ENCODE peak calls at places on chromosomes 1 and 21, in four cellular contexts. One of them, this sample, is unnamed.
A peak's percentile ranks its signal among the peaks of the same experiment; 100 is the strongest.

GRCh38 chr1:202283379-202283844 is 58.3 kb downstream of the UBE2T start:
- DNase-seq in breast epithelium: peak; percentile 63
- DNase-seq in K562: no peak
- DNase-seq in A549: peak; percentile 28
- DNase-seq in this sample: no peak

GRCh38 chr1:228960705-228961104 is 225.4 kb downstream of the RHOU start:
- DNase-seq in breast epithelium: no peak
- DNase-seq in K562: no peak
- DNase-seq in A549: no peak
- DNase-seq in this sample: no peak

GRCh38 chr1:183323849-183324683 is 94.1 kb downstream of the NMNAT2 start:
- DNase-seq in breast epithelium: no peak
- DNase-seq in K562: no peak
- DNase-seq in A549: no peak
- DNase-seq in this sample: no peak

GRCh38 chr1:202018476-202019234 is 8.3 kb downstream of the ELF3 start:
- DNase-seq in breast epithelium: peak; percentile 88
- DNase-seq in K562: peak; percentile 92
- DNase-seq in A549: peak; percentile 81
- DNase-seq in this sample: no peak

GRCh38 chr1:111834956-111835355 is 79.3 kb downstream of the DDX20 start:
- DNase-seq in breast epithelium: no peak
- DNase-seq in K562: no peak
- DNase-seq in A549: no peak
- DNase-seq in this sample: no peak

GRCh38 chr1:5975133-5975880 is 16.9 kb downstream of the NPHP4 start:
- DNase-seq in breast epithelium: no peak
- DNase-seq in K562: peak; percentile 29
- DNase-seq in A549: no peak
- DNase-seq in this sample: peak; percentile 56

GRCh38 chr1:227885648-227886502 is 61.9 kb downstream of the WNT9A start:
- DNase-seq in breast epithelium: no peak
- DNase-seq in K562: peak; percentile 57
- DNase-seq in A549: peak; percentile 60
- DNase-seq in this sample: no peak

GRCh38 chr1:11238311-11238710 is 24.0 kb downstream of the MTOR start:
- DNase-seq in breast epithelium: no peak
- DNase-seq in K562: no peak
- DNase-seq in A549: no peak
- DNase-seq in this sample: no peak

GRCh38 chr1:55828031-55828430 is 612.9 kb upstream of the USP24 start:
- DNase-seq in breast epithelium: no peak
- DNase-seq in K562: no peak
- DNase-seq in A549: no peak
- DNase-seq in this sample: no peak

GRCh38 chr1:192581131-192581927 is 5.8 kb downstream of the RGS1 start:
- DNase-seq in breast epithelium: no peak
- DNase-seq in K562: no peak
- DNase-seq in A549: no peak
- DNase-seq in this sample: no peak

GRCh38 chr1:54409156-54410142 is 3.3 kb upstream of the SSBP3 start:
- DNase-seq in breast epithelium: no peak
- DNase-seq in K562: peak; percentile 87
- DNase-seq in A549: no peak
- DNase-seq in this sample: no peak

GRCh38 chr21:41369915-41370839 is 8.3 kb downstream of the MX2 start:
- DNase-seq in breast epithelium: no peak
- DNase-seq in K562: no peak
- DNase-seq in A549: no peak
- DNase-seq in this sample: no peak

GRCh38 chr1:174982971-174983689 is 16.6 kb upstream of the CACYBP start:
- DNase-seq in breast epithelium: no peak
- DNase-seq in K562: peak; percentile 74
- DNase-seq in A549: peak; percentile 10
- DNase-seq in this sample: no peak

GRCh38 chr1:201269900-201270410 is 13.4 kb upstream of the PKP1 start:
- DNase-seq in breast epithelium: no peak
- DNase-seq in K562: no peak
- DNase-seq in A549: no peak
- DNase-seq in this sample: no peak

GRCh38 chr1:12433323-12434053 is 184.5 kb downstream of the DHRS3 start:
- DNase-seq in breast epithelium: no peak
- DNase-seq in K562: peak; percentile 84
- DNase-seq in A549: no peak
- DNase-seq in this sample: peak; percentile 41

GRCh38 chr1:7302873-7303272 is 468.2 kb upstream of the VAMP3 start:
- DNase-seq in breast epithelium: no peak
- DNase-seq in K562: no peak
- DNase-seq in A549: peak; percentile 41
- DNase-seq in this sample: no peak
- TF ChIP-seq CTCF in breast epithelium: no peak
- TF ChIP-seq CTCF in K562: no peak
- TF ChIP-seq CTCF in A549: no peak
- TF ChIP-seq CTCF in this sample: no peak

DNA sequence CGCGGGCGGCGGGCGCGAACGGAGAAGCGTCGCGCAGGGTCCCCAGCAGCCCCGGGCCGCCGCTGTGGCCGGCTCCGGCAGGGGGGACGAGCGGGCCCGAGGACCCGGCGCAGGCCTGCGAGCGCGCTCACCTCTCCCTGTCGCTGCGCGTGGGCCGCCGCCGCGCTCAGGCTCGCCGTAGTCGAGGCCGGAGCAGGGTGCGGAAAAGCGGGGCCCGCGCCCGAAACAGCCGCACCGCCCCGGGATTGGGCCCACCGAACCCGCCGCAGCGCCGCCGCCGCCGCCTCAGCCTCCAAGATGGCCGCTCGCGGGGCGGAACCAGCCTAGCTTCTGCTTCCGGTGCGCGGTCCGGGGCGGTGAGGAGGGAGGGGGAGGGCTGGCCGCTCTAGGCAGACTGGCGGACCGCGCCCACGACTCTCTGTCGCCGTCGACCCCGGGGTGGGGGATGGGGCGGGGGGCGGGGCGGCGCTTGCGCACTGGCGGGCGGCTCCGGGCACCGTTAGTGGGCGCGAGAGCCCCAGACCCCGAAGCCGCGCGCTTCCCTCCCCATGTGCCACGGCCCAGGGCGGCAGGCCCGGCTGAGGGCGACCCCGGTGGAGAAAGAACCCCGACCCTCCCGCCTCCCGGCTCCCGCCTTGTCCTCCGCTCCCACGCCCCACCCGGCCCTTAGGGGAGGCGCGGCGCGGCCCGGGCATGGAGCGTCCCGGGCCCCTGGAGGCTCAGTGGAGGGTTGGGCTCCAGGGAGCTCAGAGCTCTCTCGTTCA is at the start of gene UBE2J2:
- DNase-seq in breast epithelium: peak; percentile 94
- DNase-seq in K562: peak; percentile 97
- DNase-seq in A549: peak; percentile 75
- DNase-seq in this sample: peak; percentile 95
- TF ChIP-seq POLR2A in breast epithelium: no peak
- TF ChIP-seq POLR2A in K562: peak; percentile 79
- TF ChIP-seq POLR2A in A549: peak; percentile 65
- TF ChIP-seq POLR2A in this sample: peak; percentile 57

DNA sequence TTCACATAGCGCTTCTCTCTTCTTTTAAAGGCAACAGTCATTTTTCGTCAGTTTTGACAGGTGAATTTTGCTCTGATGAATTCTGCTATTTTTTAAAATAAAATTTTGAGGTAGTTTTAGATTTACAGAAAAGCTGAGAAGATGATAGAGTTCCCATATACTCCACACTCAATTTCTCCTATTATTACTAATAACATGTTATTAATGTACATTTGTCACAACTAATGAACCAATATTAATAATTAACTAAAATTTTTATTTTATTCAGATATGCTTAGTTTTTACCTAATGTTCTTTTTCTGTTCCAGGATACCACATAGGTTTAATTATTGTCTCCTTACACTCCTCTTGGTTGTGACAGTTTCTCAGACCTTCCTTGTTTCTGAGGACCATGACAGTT is 197.0 kb downstream of the ZC3H11B start:
- DNase-seq in breast epithelium: no peak
- DNase-seq in K562: no peak
- DNase-seq in A549: no peak
- DNase-seq in this sample: no peak
- TF ChIP-seq CTCF in breast epithelium: no peak
- TF ChIP-seq CTCF in K562: no peak
- TF ChIP-seq CTCF in A549: no peak
- TF ChIP-seq CTCF in this sample: no peak

GRCh38 chr1:40944326-40944725 is 35.2 kb upstream of the CTPS1 start:
- DNase-seq in breast epithelium: no peak
- DNase-seq in K562: no peak
- DNase-seq in A549: peak; percentile 53
- DNase-seq in this sample: peak; percentile 57

GRCh38 chr1:40936878-40937484 is 42.5 kb upstream of the CTPS1 start:
- DNase-seq in breast epithelium: no peak
- DNase-seq in K562: no peak
- DNase-seq in A549: no peak
- DNase-seq in this sample: no peak

GRCh38 chr1:40938393-40938792 is 41.1 kb upstream of the CTPS1 start:
- DNase-seq in breast epithelium: no peak
- DNase-seq in K562: no peak
- DNase-seq in A549: no peak
- DNase-seq in this sample: no peak

GRCh38 chr1:40944841-40945430 is 34.6 kb upstream of the CTPS1 start:
- DNase-seq in breast epithelium: no peak
- DNase-seq in K562: no peak
- DNase-seq in A549: no peak
- DNase-seq in this sample: peak; percentile 69

DNA sequence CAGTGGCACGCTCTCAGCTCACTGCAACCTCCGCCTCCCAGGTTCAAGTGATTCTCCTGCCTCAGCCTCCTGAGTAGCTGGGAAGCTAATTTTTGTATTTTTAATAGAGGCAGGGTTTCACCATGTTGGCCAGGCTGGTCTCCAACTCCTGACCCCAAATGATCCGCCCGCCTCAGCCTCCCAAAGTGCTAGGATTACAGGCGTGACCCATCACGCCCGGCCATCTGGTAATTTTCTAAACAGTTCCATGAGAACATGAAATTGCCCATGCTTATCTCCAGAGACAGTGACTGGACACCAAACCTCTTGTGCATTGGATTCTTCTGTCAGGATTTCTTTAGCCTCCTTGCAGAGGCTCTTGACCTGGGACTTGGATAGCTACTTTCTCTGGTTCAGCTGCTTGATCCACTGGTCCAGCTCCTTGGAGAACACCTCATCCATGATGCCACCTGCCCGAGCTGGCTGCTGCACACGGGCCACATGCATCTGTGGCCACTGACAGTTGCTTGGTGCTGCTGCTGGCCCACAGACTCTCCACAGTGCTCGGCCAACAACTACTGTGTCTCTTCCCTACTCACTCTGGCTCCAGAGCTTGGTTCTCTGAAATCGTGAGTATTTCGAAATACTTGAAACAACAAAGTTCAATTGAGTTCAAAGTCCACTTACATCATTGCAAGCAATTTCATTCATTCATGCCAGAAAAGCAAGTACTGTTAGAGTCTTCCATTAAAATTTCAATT is 40.0 kb upstream of the CTPS1 start:
- DNase-seq in breast epithelium: no peak
- DNase-seq in K562: peak; percentile 83
- DNase-seq in A549: no peak
- DNase-seq in this sample: peak; percentile 47
- TF ChIP-seq POLR2A in breast epithelium: no peak
- TF ChIP-seq POLR2A in K562: no peak
- TF ChIP-seq POLR2A in A549: no peak
- TF ChIP-seq POLR2A in this sample: no peak

GRCh38 chr21:43645414-43645891 is 13.8 kb downstream of the HSF2BP start:
- DNase-seq in breast epithelium: no peak
- DNase-seq in K562: peak; percentile 69
- DNase-seq in A549: peak; percentile 53
- DNase-seq in this sample: peak; percentile 65
- TF ChIP-seq CTCF in breast epithelium: peak; percentile 59
- TF ChIP-seq CTCF in K562: peak; percentile 86
- TF ChIP-seq CTCF in A549: peak; percentile 64
- TF ChIP-seq CTCF in this sample: peak; percentile 45

GRCh38 chr1:232950919-232951579 is 638 bp downstream of the NTPCR start:
- DNase-seq in breast epithelium: no peak
- DNase-seq in K562: peak; percentile 66
- DNase-seq in A549: peak; percentile 35
- DNase-seq in this sample: no peak

GRCh38 chr1:232951605-232952004 is 1.2 kb downstream of the NTPCR start:
- DNase-seq in breast epithelium: no peak
- DNase-seq in K562: no peak
- DNase-seq in A549: no peak
- DNase-seq in this sample: no peak

GRCh38 chr1:232949636-232950196 is 695 bp upstream of the NTPCR start:
- DNase-seq in breast epithelium: no peak
- DNase-seq in K562: no peak
- DNase-seq in A549: no peak
- DNase-seq in this sample: no peak

GRCh38 chr1:232952514-232953175 is 2.2 kb downstream of the NTPCR start:
- DNase-seq in breast epithelium: no peak
- DNase-seq in K562: peak; percentile 71
- DNase-seq in A549: peak; percentile 80
- DNase-seq in this sample: peak; percentile 47

GRCh38 chr1:232950197-232950918 is at the start of gene NTPCR:
- DNase-seq in breast epithelium: peak; percentile 89
- DNase-seq in K562: peak; percentile 97
- DNase-seq in A549: peak; percentile 94
- DNase-seq in this sample: peak; percentile 90
- TF ChIP-seq POLR2A in breast epithelium: no peak
- TF ChIP-seq POLR2A in K562: peak; percentile 91
- TF ChIP-seq POLR2A in A549: peak; percentile 64
- TF ChIP-seq POLR2A in this sample: peak; percentile 69

GRCh38 chr1:206482611-206483010 is 12.3 kb downstream of the IKBKE start:
- DNase-seq in breast epithelium: no peak
- DNase-seq in K562: no peak
- DNase-seq in A549: no peak
- DNase-seq in this sample: no peak
- TF ChIP-seq CTCF in breast epithelium: no peak
- TF ChIP-seq CTCF in K562: no peak
- TF ChIP-seq CTCF in A549: no peak
- TF ChIP-seq CTCF in this sample: no peak

GRCh38 chr1:173476664-173477285 is 360 bp upstream of the PRDX6 start:
- DNase-seq in breast epithelium: peak; percentile 86
- DNase-seq in K562: peak; percentile 97
- DNase-seq in A549: peak; percentile 91
- DNase-seq in this sample: peak; percentile 93

GRCh38 chr1:173475564-173476196 is 1.5 kb upstream of the PRDX6 start:
- DNase-seq in breast epithelium: no peak
- DNase-seq in K562: peak; percentile 40
- DNase-seq in A549: no peak
- DNase-seq in this sample: peak; percentile 26

GRCh38 chr1:173476197-173476663 is 905 bp upstream of the PRDX6 start:
- DNase-seq in breast epithelium: no peak
- DNase-seq in K562: no peak
- DNase-seq in A549: no peak
- DNase-seq in this sample: no peak

GRCh38 chr1:173478099-173478555 is 992 bp downstream of the PRDX6 start:
- DNase-seq in breast epithelium: no peak
- DNase-seq in K562: peak; percentile 79
- DNase-seq in A549: peak; percentile 58
- DNase-seq in this sample: peak; percentile 82

GRCh38 chr1:173477286-173478098 is at the start of gene PRDX6:
- DNase-seq in breast epithelium: peak; percentile 56
- DNase-seq in K562: peak; percentile 59
- DNase-seq in A549: peak; percentile 33
- DNase-seq in this sample: peak; percentile 68
- TF ChIP-seq POLR2A in breast epithelium: peak; percentile 45
- TF ChIP-seq POLR2A in K562: peak; percentile 97
- TF ChIP-seq POLR2A in A549: peak; percentile 79
- TF ChIP-seq POLR2A in this sample: peak; percentile 84